ENCODE peak calls at places on chromosome 10, in seven cellular contexts. S is A549, G is endothelial cell, A is posterior cingulate gyrus, U is fibroblast of lung, W is A172, Z is B cell. O is an unnamed sample.

GRCh38 chr10:93309062-93309461 is 173.1 kb downstream of the MYOF start:
- DNase-seq in G (no peak), U (peak; percentile 51), S (no peak), W (peak; percentile 35), Z (no peak), A (no peak), O (no peak)

GRCh38 chr10:110691139-110691538 is 47.0 kb downstream of the RBM20 start:
- DNase-seq in G (no peak), Z (no peak), W (no peak), S (no peak), U (no peak), A (no peak), O (no peak)

GRCh38 chr10:113971349-113971973 is 72.2 kb upstream of the ADRB1 start:
- DNase-seq in G (no peak), Z (no peak), W (no peak), U (no peak), A (no peak), S (no peak), O (no peak)

GRCh38 chr10:60901561-60902235 is 42.3 kb downstream of the RHOBTB1 start:
- DNase-seq in Z (no peak), A (no peak), W (no peak), U (no peak), G (no peak), S (no peak), O (no peak)

GRCh38 chr10:72792288-72792687 is 100.3 kb downstream of the MCU start:
- DNase-seq in U (peak; percentile 25), W (no peak), A (no peak), G (no peak), S (no peak), Z (no peak), O (no peak)

GRCh38 chr10:32332299-32332750 is 14.6 kb downstream of the EPC1 start:
- DNase-seq in W (no peak), U (peak; percentile 44), G (no peak), Z (peak; percentile 19), S (no peak), A (no peak), O (no peak)

GRCh38 chr10:99521474-99522077 is 11.2 kb upstream of the NKX2-3 start:
- DNase-seq in Z (no peak), S (no peak), G (no peak), A (no peak), W (no peak), U (no peak), O (no peak)

GRCh38 chr10:44240766-44241165 is 144.1 kb downstream of the CXCL12 start:
- DNase-seq in W (peak; percentile 41), G (no peak), Z (no peak), U (peak; percentile 60), A (no peak), S (no peak), O (no peak)

GRCh38 chr10:130713105-130713504 is 576.9 kb downstream of the GLRX3 start:
- DNase-seq in U (no peak), A (no peak), Z (no peak), S (no peak), W (no peak), G (no peak), O (no peak)

O was measured in NK-92 treated with Interleukin-12 subunit alpha and Interleukin-12 subunit beta, amount 100 ng/mL, for 24 hours.